ENCODE peak calls at places on chromosomes 6 and 20, in six cellular contexts. Z is SHP77 treated with DMSO at 0.1 percent for 48 hours, B is HFFc6, T is activated gamma-delta T cell treated with Interleukin-2 at 50 U/mL for 16 hours, J is fibroblast of the conjunctiva, N is T-cell. M is an unnamed sample.
A peak's percentile ranks its signal among the peaks of the same experiment; 100 is the strongest.

GRCh38 chr6:14277405-14277930 is 159.9 kb downstream of the CD83 start:
- DNase-seq in Z (no peak), B (no peak), T (no peak), N (no peak), J (no peak), M (no peak)

GRCh38 chr20:44066645-44067606 is 120.1 kb downstream of the JPH2 start:
- DNase-seq in J (no peak), Z (no peak), B (no peak), T (no peak), N (peak; percentile 23), M (no peak)

GRCh38 chr6:110951986-110952794 is 6.3 kb upstream of the GTF3C6 start:
- DNase-seq in N (no peak), B (peak; percentile 64), T (no peak), Z (no peak), J (peak; percentile 84), M (peak; percentile 65)

GRCh38 chr6:25660512-25660911 is 8.5 kb downstream of the SCGN start:
- DNase-seq in J (peak; percentile 22), T (no peak), B (peak; percentile 82), Z (peak; percentile 76), N (no peak), M (peak; percentile 46)

GRCh38 chr6:37777272-37777736 is 42.2 kb upstream of the ZFAND3 start:
- DNase-seq in N (no peak), Z (no peak), B (no peak), J (no peak), T (no peak), M (no peak)

GRCh38 chr20:17872920-17873319 is 95.7 kb downstream of the SNX5 start:
- DNase-seq in Z (no peak), B (no peak), J (no peak), T (no peak), N (no peak), M (no peak)

GRCh38 chr6:125338381-125338780 is 36.6 kb upstream of the HDDC2 start:
- DNase-seq in N (no peak), Z (no peak), B (no peak), J (no peak), T (no peak), M (no peak)

GRCh38 chr6:149211046-149211571 is 106.4 kb upstream of the TAB2 start:
- DNase-seq in T (peak; percentile 18), Z (no peak), B (peak; percentile 25), N (no peak), J (no peak), M (no peak)

GRCh38 chr6:123363912-123364311 is 272.8 kb downstream of the TRDN start:
- DNase-seq in B (no peak), Z (no peak), J (no peak), N (no peak), T (no peak), M (no peak)

GRCh38 chr6:123953920-123954319 is 150.3 kb downstream of the NKAIN2 start:
- DNase-seq in B (no peak), T (no peak), J (no peak), N (no peak), Z (no peak), M (no peak)

GRCh38 chr6:32244270-32244669 is 20.4 kb upstream of the NOTCH4 start:
- DNase-seq in T (no peak), Z (no peak), N (no peak), J (no peak), B (no peak), M (no peak)

GRCh38 chr6:156877126-156877863 is 100.1 kb downstream of the ARID1B start:
- DNase-seq in Z (no peak), B (no peak), J (no peak), T (no peak), N (no peak), M (no peak)

GRCh38 chr20:63639093-63639860 is 12.4 kb upstream of the GMEB2 start:
- DNase-seq in Z (no peak), T (peak; percentile 83), N (peak; percentile 93), B (no peak), J (no peak), M (no peak)

M was measured in skeletal muscle cell.